ENCODE peak calls at places on chromosomes 13 and 19, in six cellular contexts. One of them, this sample, is unnamed.

GRCh38 chr19:18776288-18776594 is 14.9 kb downstream of the COMP start:
- DNase-seq in right atrium auricular region: no peak
- DNase-seq in stimulated activated CD8-positive, alpha-beta memory T cell treated with anti-CD3 and anti-CD28 coated beads, Interleukin-4, amount 100 ng/mL, for 24 hours: no peak
- DNase-seq in ELR: peak
- DNase-seq in stimulated activated CD4-positive, alpha-beta T cell treated with anti-CD3 and anti-CD28 coated beads, Interleukin-4, amount 100 ng/mL, for 48 hours: no peak
- DNase-seq in testis: no peak
- DNase-seq in this sample: no peak

GRCh38 chr19:9911524-9911923 is 24.8 kb downstream of the OLFM2 start:
- DNase-seq in right atrium auricular region: no peak
- DNase-seq in stimulated activated CD8-positive, alpha-beta memory T cell treated with anti-CD3 and anti-CD28 coated beads, Interleukin-4, amount 100 ng/mL, for 24 hours: no peak
- DNase-seq in ELR: no peak
- DNase-seq in testis: no peak
- DNase-seq in stimulated activated CD4-positive, alpha-beta T cell treated with anti-CD3 and anti-CD28 coated beads, Interleukin-4, amount 100 ng/mL, for 48 hours: no peak
- DNase-seq in this sample: no peak

GRCh38 chr19:6730153-6730804 is 7.1 kb downstream of the GPR108 start:
- DNase-seq in ELR: peak
- DNase-seq in stimulated activated CD8-positive, alpha-beta memory T cell treated with anti-CD3 and anti-CD28 coated beads, Interleukin-4, amount 100 ng/mL, for 24 hours: peak
- DNase-seq in testis: peak
- DNase-seq in right atrium auricular region: no peak
- DNase-seq in stimulated activated CD4-positive, alpha-beta T cell treated with anti-CD3 and anti-CD28 coated beads, Interleukin-4, amount 100 ng/mL, for 48 hours: peak
- DNase-seq in this sample: peak

GRCh38 chr13:70253834-70254233 is 145.6 kb upstream of the KLHL1 start:
- DNase-seq in testis: no peak
- DNase-seq in ELR: peak
- DNase-seq in stimulated activated CD4-positive, alpha-beta T cell treated with anti-CD3 and anti-CD28 coated beads, Interleukin-4, amount 100 ng/mL, for 48 hours: no peak
- DNase-seq in right atrium auricular region: no peak
- DNase-seq in stimulated activated CD8-positive, alpha-beta memory T cell treated with anti-CD3 and anti-CD28 coated beads, Interleukin-4, amount 100 ng/mL, for 24 hours: no peak
- DNase-seq in this sample: no peak

GRCh38 chr13:39566216-39566869 is 36.6 kb downstream of the LHFPL6 start:
- DNase-seq in right atrium auricular region: no peak
- DNase-seq in testis: no peak
- DNase-seq in stimulated activated CD4-positive, alpha-beta T cell treated with anti-CD3 and anti-CD28 coated beads, Interleukin-4, amount 100 ng/mL, for 48 hours: no peak
- DNase-seq in stimulated activated CD8-positive, alpha-beta memory T cell treated with anti-CD3 and anti-CD28 coated beads, Interleukin-4, amount 100 ng/mL, for 24 hours: no peak
- DNase-seq in ELR: peak
- DNase-seq in this sample: no peak

GRCh38 chr13:36030670-36031331 is 100.4 kb downstream of the DCLK1 start:
- DNase-seq in stimulated activated CD4-positive, alpha-beta T cell treated with anti-CD3 and anti-CD28 coated beads, Interleukin-4, amount 100 ng/mL, for 48 hours: no peak
- DNase-seq in stimulated activated CD8-positive, alpha-beta memory T cell treated with anti-CD3 and anti-CD28 coated beads, Interleukin-4, amount 100 ng/mL, for 24 hours: no peak
- DNase-seq in right atrium auricular region: no peak
- DNase-seq in ELR: peak
- DNase-seq in testis: no peak
- DNase-seq in this sample: no peak

GRCh38 chr19:31670931-31671330 is 321.7 kb upstream of the TSHZ3 start:
- DNase-seq in testis: no peak
- DNase-seq in stimulated activated CD4-positive, alpha-beta T cell treated with anti-CD3 and anti-CD28 coated beads, Interleukin-4, amount 100 ng/mL, for 48 hours: no peak
- DNase-seq in stimulated activated CD8-positive, alpha-beta memory T cell treated with anti-CD3 and anti-CD28 coated beads, Interleukin-4, amount 100 ng/mL, for 24 hours: no peak
- DNase-seq in right atrium auricular region: no peak
- DNase-seq in ELR: no peak
- DNase-seq in this sample: no peak

GRCh38 chr13:59531571-59532091 is 632.1 kb downstream of the DIAPH3 start:
- DNase-seq in right atrium auricular region: peak
- DNase-seq in ELR: peak
- DNase-seq in stimulated activated CD8-positive, alpha-beta memory T cell treated with anti-CD3 and anti-CD28 coated beads, Interleukin-4, amount 100 ng/mL, for 24 hours: no peak
- DNase-seq in testis: peak
- DNase-seq in stimulated activated CD4-positive, alpha-beta T cell treated with anti-CD3 and anti-CD28 coated beads, Interleukin-4, amount 100 ng/mL, for 48 hours: no peak
- DNase-seq in this sample: peak

GRCh38 chr19:17739121-17739875 is 12.0 kb upstream of the FCHO1 start:
- DNase-seq in ELR: no peak
- DNase-seq in stimulated activated CD8-positive, alpha-beta memory T cell treated with anti-CD3 and anti-CD28 coated beads, Interleukin-4, amount 100 ng/mL, for 24 hours: no peak
- DNase-seq in stimulated activated CD4-positive, alpha-beta T cell treated with anti-CD3 and anti-CD28 coated beads, Interleukin-4, amount 100 ng/mL, for 48 hours: no peak
- DNase-seq in testis: no peak
- DNase-seq in right atrium auricular region: no peak
- DNase-seq in this sample: no peak

GRCh38 chr13:25112856-25113255 is 16.9 kb downstream of the PABPC3 start:
- DNase-seq in ELR: no peak
- DNase-seq in right atrium auricular region: no peak
- DNase-seq in testis: no peak
- DNase-seq in stimulated activated CD8-positive, alpha-beta memory T cell treated with anti-CD3 and anti-CD28 coated beads, Interleukin-4, amount 100 ng/mL, for 24 hours: no peak
- DNase-seq in stimulated activated CD4-positive, alpha-beta T cell treated with anti-CD3 and anti-CD28 coated beads, Interleukin-4, amount 100 ng/mL, for 48 hours: no peak
- DNase-seq in this sample: no peak

GRCh38 chr13:62512194-62513141 is 1096.8 kb upstream of the PCDH20 start:
- DNase-seq in right atrium auricular region: no peak
- DNase-seq in stimulated activated CD8-positive, alpha-beta memory T cell treated with anti-CD3 and anti-CD28 coated beads, Interleukin-4, amount 100 ng/mL, for 24 hours: no peak
- DNase-seq in ELR: peak
- DNase-seq in stimulated activated CD4-positive, alpha-beta T cell treated with anti-CD3 and anti-CD28 coated beads, Interleukin-4, amount 100 ng/mL, for 48 hours: no peak
- DNase-seq in testis: peak
- DNase-seq in this sample: peak

GRCh38 chr13:48493851-48494250 is 39.0 kb downstream of the RCBTB2 start:
- DNase-seq in ELR: peak
- DNase-seq in stimulated activated CD8-positive, alpha-beta memory T cell treated with anti-CD3 and anti-CD28 coated beads, Interleukin-4, amount 100 ng/mL, for 24 hours: no peak
- DNase-seq in stimulated activated CD4-positive, alpha-beta T cell treated with anti-CD3 and anti-CD28 coated beads, Interleukin-4, amount 100 ng/mL, for 48 hours: no peak
- DNase-seq in testis: no peak
- DNase-seq in right atrium auricular region: no peak
- DNase-seq in this sample: no peak

GRCh38 chr13:40789275-40790231 is at the start of gene SLC25A15:
- DNase-seq in right atrium auricular region: peak
- DNase-seq in ELR: peak
- DNase-seq in stimulated activated CD4-positive, alpha-beta T cell treated with anti-CD3 and anti-CD28 coated beads, Interleukin-4, amount 100 ng/mL, for 48 hours: peak
- DNase-seq in testis: peak
- DNase-seq in stimulated activated CD8-positive, alpha-beta memory T cell treated with anti-CD3 and anti-CD28 coated beads, Interleukin-4, amount 100 ng/mL, for 24 hours: peak
- DNase-seq in this sample: peak

GRCh38 chr13:41231786-41232185 is 31.6 kb downstream of the MTRF1 start:
- DNase-seq in stimulated activated CD8-positive, alpha-beta memory T cell treated with anti-CD3 and anti-CD28 coated beads, Interleukin-4, amount 100 ng/mL, for 24 hours: no peak
- DNase-seq in testis: peak
- DNase-seq in right atrium auricular region: no peak
- DNase-seq in stimulated activated CD4-positive, alpha-beta T cell treated with anti-CD3 and anti-CD28 coated beads, Interleukin-4, amount 100 ng/mL, for 48 hours: no peak
- DNase-seq in ELR: no peak
- DNase-seq in this sample: peak

GRCh38 chr19:40685563-40685962 is 4.9 kb downstream of the NUMBL start:
- DNase-seq in stimulated activated CD8-positive, alpha-beta memory T cell treated with anti-CD3 and anti-CD28 coated beads, Interleukin-4, amount 100 ng/mL, for 24 hours: no peak
- DNase-seq in testis: no peak
- DNase-seq in right atrium auricular region: no peak
- DNase-seq in ELR: no peak
- DNase-seq in stimulated activated CD4-positive, alpha-beta T cell treated with anti-CD3 and anti-CD28 coated beads, Interleukin-4, amount 100 ng/mL, for 48 hours: no peak
- DNase-seq in this sample: no peak

GRCh38 chr13:98204546-98204945 is 27.5 kb upstream of the RNF113B start:
- DNase-seq in right atrium auricular region: no peak
- DNase-seq in stimulated activated CD8-positive, alpha-beta memory T cell treated with anti-CD3 and anti-CD28 coated beads, Interleukin-4, amount 100 ng/mL, for 24 hours: no peak
- DNase-seq in testis: no peak
- DNase-seq in ELR: no peak
- DNase-seq in stimulated activated CD4-positive, alpha-beta T cell treated with anti-CD3 and anti-CD28 coated beads, Interleukin-4, amount 100 ng/mL, for 48 hours: no peak
- DNase-seq in this sample: no peak

GRCh38 chr13:39419866-39420265 is 183.1 kb downstream of the LHFPL6 start:
- DNase-seq in testis: no peak
- DNase-seq in stimulated activated CD4-positive, alpha-beta T cell treated with anti-CD3 and anti-CD28 coated beads, Interleukin-4, amount 100 ng/mL, for 48 hours: no peak
- DNase-seq in stimulated activated CD8-positive, alpha-beta memory T cell treated with anti-CD3 and anti-CD28 coated beads, Interleukin-4, amount 100 ng/mL, for 24 hours: no peak
- DNase-seq in ELR: no peak
- DNase-seq in right atrium auricular region: no peak
- DNase-seq in this sample: no peak

GRCh38 chr19:3047307-3048189 is 14.7 kb downstream of the TLE5 start:
- DNase-seq in ELR: peak
- DNase-seq in testis: peak
- DNase-seq in stimulated activated CD8-positive, alpha-beta memory T cell treated with anti-CD3 and anti-CD28 coated beads, Interleukin-4, amount 100 ng/mL, for 24 hours: peak
- DNase-seq in stimulated activated CD4-positive, alpha-beta T cell treated with anti-CD3 and anti-CD28 coated beads, Interleukin-4, amount 100 ng/mL, for 48 hours: peak
- DNase-seq in right atrium auricular region: peak
- DNase-seq in this sample: peak

GRCh38 chr19:51489113-51489512 is 10.8 kb downstream of the CEACAM18 start:
- DNase-seq in stimulated activated CD4-positive, alpha-beta T cell treated with anti-CD3 and anti-CD28 coated beads, Interleukin-4, amount 100 ng/mL, for 48 hours: no peak
- DNase-seq in stimulated activated CD8-positive, alpha-beta memory T cell treated with anti-CD3 and anti-CD28 coated beads, Interleukin-4, amount 100 ng/mL, for 24 hours: no peak
- DNase-seq in testis: no peak
- DNase-seq in ELR: no peak
- DNase-seq in right atrium auricular region: no peak
- DNase-seq in this sample: no peak

GRCh38 chr19:45444318-45445041 is 20.8 kb upstream of the ERCC1 start:
- DNase-seq in right atrium auricular region: peak
- DNase-seq in ELR: peak
- DNase-seq in stimulated activated CD4-positive, alpha-beta T cell treated with anti-CD3 and anti-CD28 coated beads, Interleukin-4, amount 100 ng/mL, for 48 hours: peak
- DNase-seq in stimulated activated CD8-positive, alpha-beta memory T cell treated with anti-CD3 and anti-CD28 coated beads, Interleukin-4, amount 100 ng/mL, for 24 hours: peak
- DNase-seq in testis: peak
- DNase-seq in this sample: peak

GRCh38 chr19:35013820-35014754 is 14.0 kb downstream of the GRAMD1A start:
- DNase-seq in testis: no peak
- DNase-seq in stimulated activated CD4-positive, alpha-beta T cell treated with anti-CD3 and anti-CD28 coated beads, Interleukin-4, amount 100 ng/mL, for 48 hours: no peak
- DNase-seq in stimulated activated CD8-positive, alpha-beta memory T cell treated with anti-CD3 and anti-CD28 coated beads, Interleukin-4, amount 100 ng/mL, for 24 hours: no peak
- DNase-seq in ELR: no peak
- DNase-seq in right atrium auricular region: no peak
- DNase-seq in this sample: no peak

GRCh38 chr19:47769534-47769933 is 9.0 kb upstream of the SELENOW start:
- DNase-seq in testis: no peak
- DNase-seq in stimulated activated CD4-positive, alpha-beta T cell treated with anti-CD3 and anti-CD28 coated beads, Interleukin-4, amount 100 ng/mL, for 48 hours: no peak
- DNase-seq in right atrium auricular region: no peak
- DNase-seq in stimulated activated CD8-positive, alpha-beta memory T cell treated with anti-CD3 and anti-CD28 coated beads, Interleukin-4, amount 100 ng/mL, for 24 hours: no peak
- DNase-seq in ELR: no peak
- DNase-seq in this sample: no peak

GRCh38 chr19:53004242-53004641 is 9.5 kb upstream of the ERVV-1 start:
- DNase-seq in ELR: no peak
- DNase-seq in testis: no peak
- DNase-seq in right atrium auricular region: no peak
- DNase-seq in stimulated activated CD4-positive, alpha-beta T cell treated with anti-CD3 and anti-CD28 coated beads, Interleukin-4, amount 100 ng/mL, for 48 hours: no peak
- DNase-seq in stimulated activated CD8-positive, alpha-beta memory T cell treated with anti-CD3 and anti-CD28 coated beads, Interleukin-4, amount 100 ng/mL, for 24 hours: no peak
- DNase-seq in this sample: no peak

GRCh38 chr19:7550987-7551761 is 15.7 kb downstream of the PNPLA6 start:
- DNase-seq in right atrium auricular region: no peak
- DNase-seq in stimulated activated CD4-positive, alpha-beta T cell treated with anti-CD3 and anti-CD28 coated beads, Interleukin-4, amount 100 ng/mL, for 48 hours: no peak
- DNase-seq in ELR: peak
- DNase-seq in testis: peak
- DNase-seq in stimulated activated CD8-positive, alpha-beta memory T cell treated with anti-CD3 and anti-CD28 coated beads, Interleukin-4, amount 100 ng/mL, for 24 hours: no peak
- DNase-seq in this sample: peak

GRCh38 chr13:113305208-113305607 is 8.2 kb downstream of the LAMP1 start:
- DNase-seq in ELR: peak
- DNase-seq in testis: no peak
- DNase-seq in stimulated activated CD8-positive, alpha-beta memory T cell treated with anti-CD3 and anti-CD28 coated beads, Interleukin-4, amount 100 ng/mL, for 24 hours: no peak
- DNase-seq in right atrium auricular region: no peak
- DNase-seq in stimulated activated CD4-positive, alpha-beta T cell treated with anti-CD3 and anti-CD28 coated beads, Interleukin-4, amount 100 ng/mL, for 48 hours: no peak
- DNase-seq in this sample: no peak

GRCh38 chr13:81480634-81481033 is 1139.7 kb upstream of the SPRY2 start:
- DNase-seq in right atrium auricular region: no peak
- DNase-seq in stimulated activated CD4-positive, alpha-beta T cell treated with anti-CD3 and anti-CD28 coated beads, Interleukin-4, amount 100 ng/mL, for 48 hours: no peak
- DNase-seq in stimulated activated CD8-positive, alpha-beta memory T cell treated with anti-CD3 and anti-CD28 coated beads, Interleukin-4, amount 100 ng/mL, for 24 hours: no peak
- DNase-seq in testis: no peak
- DNase-seq in ELR: peak
- DNase-seq in this sample: no peak

GRCh38 chr13:66992183-66992582 is 238.0 kb downstream of the PCDH9 start:
- DNase-seq in ELR: no peak
- DNase-seq in testis: no peak
- DNase-seq in right atrium auricular region: no peak
- DNase-seq in stimulated activated CD4-positive, alpha-beta T cell treated with anti-CD3 and anti-CD28 coated beads, Interleukin-4, amount 100 ng/mL, for 48 hours: no peak
- DNase-seq in stimulated activated CD8-positive, alpha-beta memory T cell treated with anti-CD3 and anti-CD28 coated beads, Interleukin-4, amount 100 ng/mL, for 24 hours: no peak
- DNase-seq in this sample: no peak

GRCh38 chr13:23175920-23176319 is 4.9 kb upstream of the SGCG start:
- DNase-seq in stimulated activated CD8-positive, alpha-beta memory T cell treated with anti-CD3 and anti-CD28 coated beads, Interleukin-4, amount 100 ng/mL, for 24 hours: no peak
- DNase-seq in stimulated activated CD4-positive, alpha-beta T cell treated with anti-CD3 and anti-CD28 coated beads, Interleukin-4, amount 100 ng/mL, for 48 hours: no peak
- DNase-seq in testis: no peak
- DNase-seq in right atrium auricular region: no peak
- DNase-seq in ELR: peak
- DNase-seq in this sample: no peak

GRCh38 chr13:79637086-79637763 is 156.3 kb downstream of the NDFIP2 start:
- DNase-seq in ELR: no peak
- DNase-seq in right atrium auricular region: no peak
- DNase-seq in testis: peak
- DNase-seq in stimulated activated CD8-positive, alpha-beta memory T cell treated with anti-CD3 and anti-CD28 coated beads, Interleukin-4, amount 100 ng/mL, for 24 hours: no peak
- DNase-seq in stimulated activated CD4-positive, alpha-beta T cell treated with anti-CD3 and anti-CD28 coated beads, Interleukin-4, amount 100 ng/mL, for 48 hours: no peak
- DNase-seq in this sample: no peak